ENCODE peak calls at places on chromosomes 12 and 14, in five cellular contexts. One of them, this sample, is unnamed.

GRCh38 chr12:75750950-75751349 is 239.5 kb upstream of the KRR1 start:
- DNase-seq in BE2C: no peak
- DNase-seq in PC-3: no peak
- DNase-seq in AG04449: peak
- DNase-seq in heart left ventricle: no peak
- DNase-seq in this sample: peak

GRCh38 chr14:64387232-64387737 is 868 bp upstream of the MTHFD1 start:
- DNase-seq in BE2C: no peak
- DNase-seq in PC-3: peak
- DNase-seq in AG04449: no peak
- DNase-seq in heart left ventricle: peak
- DNase-seq in this sample: peak

GRCh38 chr14:99603471-99603933 is 505 bp downstream of the CCDC85C start:
- DNase-seq in BE2C: peak
- DNase-seq in PC-3: peak
- DNase-seq in AG04449: no peak
- DNase-seq in heart left ventricle: no peak
- DNase-seq in this sample: no peak

GRCh38 chr12:19369691-19370148 is 69.6 kb upstream of the AEBP2 start:
- DNase-seq in BE2C: no peak
- DNase-seq in PC-3: peak
- DNase-seq in AG04449: no peak
- DNase-seq in heart left ventricle: no peak
- DNase-seq in this sample: peak

GRCh38 chr12:65631621-65632111 is 192.6 kb upstream of the HMGA2 start:
- DNase-seq in BE2C: no peak
- DNase-seq in PC-3: peak
- DNase-seq in AG04449: peak
- DNase-seq in heart left ventricle: no peak
- DNase-seq in this sample: peak

GRCh38 chr14:30034049-30034635 is 106.5 kb upstream of the PRKD1 start:
- DNase-seq in BE2C: no peak
- DNase-seq in PC-3: no peak
- DNase-seq in AG04449: no peak
- DNase-seq in heart left ventricle: no peak
- DNase-seq in this sample: peak

GRCh38 chr12:71958993-71959588 is 20.4 kb downstream of the TPH2 start:
- DNase-seq in BE2C: no peak
- DNase-seq in PC-3: no peak
- DNase-seq in AG04449: no peak
- DNase-seq in heart left ventricle: no peak
- DNase-seq in this sample: no peak

GRCh38 chr12:54725233-54725843 is 77.2 kb upstream of the DCD start:
- DNase-seq in BE2C: no peak
- DNase-seq in PC-3: peak
- DNase-seq in AG04449: no peak
- DNase-seq in heart left ventricle: no peak
- DNase-seq in this sample: no peak

GRCh38 chr12:67043771-67044170 is 225.4 kb upstream of the CAND1 start:
- DNase-seq in BE2C: no peak
- DNase-seq in PC-3: no peak
- DNase-seq in AG04449: no peak
- DNase-seq in heart left ventricle: no peak
- DNase-seq in this sample: no peak

GRCh38 chr12:47990351-47991105 is 13.7 kb downstream of the COL2A1 start:
- DNase-seq in BE2C: no peak
- DNase-seq in PC-3: no peak
- DNase-seq in AG04449: no peak
- DNase-seq in heart left ventricle: no peak
- DNase-seq in this sample: no peak

GRCh38 chr12:59452259-59452658 is 143.6 kb upstream of the SLC16A7 start:
- DNase-seq in BE2C: no peak
- DNase-seq in PC-3: peak
- DNase-seq in AG04449: peak
- DNase-seq in heart left ventricle: no peak
- DNase-seq in this sample: peak

GRCh38 chr12:50218386-50218785 is 51.2 kb upstream of the CERS5 start:
- DNase-seq in BE2C: no peak
- DNase-seq in PC-3: peak
- DNase-seq in AG04449: no peak
- DNase-seq in heart left ventricle: no peak
- DNase-seq in this sample: peak

GRCh38 chr12:5154091-5154490 is 110.4 kb downstream of the KCNA5 start:
- DNase-seq in BE2C: peak
- DNase-seq in PC-3: no peak
- DNase-seq in AG04449: no peak
- DNase-seq in heart left ventricle: no peak
- DNase-seq in this sample: no peak

GRCh38 chr12:2179953-2180736 is 127.4 kb downstream of the CACNA1C start:
- DNase-seq in BE2C: no peak
- DNase-seq in PC-3: peak
- DNase-seq in AG04449: peak
- DNase-seq in heart left ventricle: peak
- DNase-seq in this sample: peak

GRCh38 chr12:26698186-26698585 is 134.8 kb downstream of the ITPR2 start:
- DNase-seq in BE2C: no peak
- DNase-seq in PC-3: no peak
- DNase-seq in AG04449: no peak
- DNase-seq in heart left ventricle: no peak
- DNase-seq in this sample: no peak

GRCh38 chr12:26697217-26697616 is 135.8 kb downstream of the ITPR2 start:
- DNase-seq in BE2C: no peak
- DNase-seq in PC-3: no peak
- DNase-seq in AG04449: no peak
- DNase-seq in heart left ventricle: no peak
- DNase-seq in this sample: no peak

GRCh38 chr12:26696613-26697092 is 136.3 kb downstream of the ITPR2 start:
- DNase-seq in BE2C: no peak
- DNase-seq in PC-3: no peak
- DNase-seq in AG04449: no peak
- DNase-seq in heart left ventricle: no peak
- DNase-seq in this sample: no peak

GRCh38 chr12:26694402-26694801 is 138.6 kb downstream of the ITPR2 start:
- DNase-seq in BE2C: no peak
- DNase-seq in PC-3: no peak
- DNase-seq in AG04449: no peak
- DNase-seq in heart left ventricle: no peak
- DNase-seq in this sample: no peak

GRCh38 chr12:26696048-26696612 is 136.9 kb downstream of the ITPR2 start:
- DNase-seq in BE2C: no peak
- DNase-seq in PC-3: no peak
- DNase-seq in AG04449: no peak
- DNase-seq in heart left ventricle: no peak
- DNase-seq in this sample: no peak
- H3K4me3 ChIP-seq in BE2C: no peak
- H3K4me3 ChIP-seq in PC-3: no peak
- H3K4me3 ChIP-seq in AG04449: no peak
- H3K4me3 ChIP-seq in heart left ventricle: no peak
- H3K4me3 ChIP-seq in this sample: no peak

DNA sequence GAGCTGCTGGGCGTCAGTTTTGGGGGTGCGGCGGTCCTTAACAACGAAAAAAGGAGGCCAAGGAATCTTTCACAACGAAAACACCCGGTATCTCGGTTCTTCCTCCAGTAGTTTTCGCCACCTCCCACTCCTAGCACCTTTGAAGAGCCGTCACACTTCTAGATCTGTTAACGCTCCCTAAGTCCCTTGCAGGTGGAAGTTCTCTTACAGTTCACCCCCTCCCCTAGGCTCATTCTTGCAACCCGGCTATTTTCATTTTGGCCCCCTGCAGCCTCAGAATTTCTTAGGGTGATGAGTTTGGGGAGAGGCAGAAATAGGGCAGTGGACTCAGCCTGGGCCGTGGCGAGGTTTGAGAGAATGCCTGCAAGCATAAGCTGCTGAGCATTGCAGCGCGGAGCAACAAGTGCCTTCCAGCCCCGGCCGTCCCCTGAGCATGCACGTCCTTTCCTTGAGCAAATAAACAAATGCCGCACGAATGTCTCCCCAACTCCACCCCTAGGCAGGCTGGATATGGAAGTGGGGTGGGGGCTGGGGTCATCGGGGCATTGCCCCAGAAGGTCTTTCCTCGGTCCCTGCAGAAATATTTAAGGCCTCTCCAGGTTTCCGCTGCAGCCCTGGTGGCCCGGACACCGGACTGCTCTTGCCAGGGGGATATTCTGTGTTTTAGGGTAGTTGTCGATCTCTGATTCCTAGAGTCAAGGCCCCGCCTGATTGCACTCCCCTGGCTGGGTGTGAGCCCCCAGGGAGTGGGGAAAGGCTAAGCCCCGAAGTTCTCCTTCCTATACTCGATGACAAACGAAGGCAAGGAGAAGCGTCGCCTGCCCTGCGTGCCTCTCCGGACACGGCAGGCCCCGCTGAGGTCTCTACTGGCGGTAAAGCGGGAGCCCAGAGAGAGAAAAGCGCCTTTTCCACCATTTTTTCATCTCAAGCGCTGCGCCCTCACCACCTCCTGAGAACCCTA is 1.6 kb downstream of the RFX4 start:
- DNase-seq in BE2C: no peak
- DNase-seq in PC-3: no peak
- DNase-seq in AG04449: no peak
- DNase-seq in heart left ventricle: no peak
- DNase-seq in this sample: no peak
- H3K4me3 ChIP-seq in BE2C: no peak
- H3K4me3 ChIP-seq in PC-3: no peak
- H3K4me3 ChIP-seq in AG04449: no peak
- H3K4me3 ChIP-seq in heart left ventricle: no peak
- H3K4me3 ChIP-seq in this sample: no peak

DNA sequence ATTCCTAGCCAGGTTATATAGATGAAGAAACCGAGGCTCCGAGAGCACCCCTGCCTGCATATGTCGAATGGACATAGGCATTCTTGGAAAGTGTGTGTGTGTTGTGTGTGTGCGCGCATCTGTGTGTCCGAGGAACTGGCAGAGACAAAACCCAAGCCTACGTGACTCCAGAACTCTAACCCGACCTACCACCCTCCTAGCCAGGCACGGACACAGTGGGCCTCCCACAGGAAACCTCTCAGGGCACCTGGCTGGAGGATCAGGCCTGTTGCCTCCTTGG is 543 bp upstream of the PGF start:
- DNase-seq in BE2C: no peak
- DNase-seq in PC-3: no peak
- DNase-seq in AG04449: no peak
- DNase-seq in heart left ventricle: no peak
- DNase-seq in this sample: no peak
- H3K4me3 ChIP-seq in BE2C: peak
- H3K4me3 ChIP-seq in PC-3: no peak
- H3K4me3 ChIP-seq in AG04449: no peak
- H3K4me3 ChIP-seq in heart left ventricle: peak
- H3K4me3 ChIP-seq in this sample: peak

GRCh38 chr12:93713800-93714199 is 36.6 kb downstream of the CRADD start:
- DNase-seq in BE2C: no peak
- DNase-seq in PC-3: no peak
- DNase-seq in AG04449: no peak
- DNase-seq in heart left ventricle: no peak
- DNase-seq in this sample: no peak
- H3K4me3 ChIP-seq in BE2C: no peak
- H3K4me3 ChIP-seq in PC-3: no peak
- H3K4me3 ChIP-seq in AG04449: no peak
- H3K4me3 ChIP-seq in heart left ventricle: no peak
- H3K4me3 ChIP-seq in this sample: no peak

GRCh38 chr12:97756741-97757140 is 294.1 kb downstream of the RMST start:
- DNase-seq in BE2C: no peak
- DNase-seq in PC-3: no peak
- DNase-seq in AG04449: no peak
- DNase-seq in heart left ventricle: no peak
- DNase-seq in this sample: no peak

GRCh38 chr12:97758586-97758985 is 296.0 kb downstream of the RMST start:
- DNase-seq in BE2C: no peak
- DNase-seq in PC-3: no peak
- DNase-seq in AG04449: no peak
- DNase-seq in heart left ventricle: no peak
- DNase-seq in this sample: no peak

GRCh38 chr12:97756066-97756701 is 293.6 kb downstream of the RMST start:
- DNase-seq in BE2C: no peak
- DNase-seq in PC-3: no peak
- DNase-seq in AG04449: no peak
- DNase-seq in heart left ventricle: no peak
- DNase-seq in this sample: no peak

GRCh38 chr12:97757431-97758091 is 295.0 kb downstream of the RMST start:
- DNase-seq in BE2C: no peak
- DNase-seq in PC-3: no peak
- DNase-seq in AG04449: no peak
- DNase-seq in heart left ventricle: no peak
- DNase-seq in this sample: no peak

GRCh38 chr12:97758102-97758501 is 295.5 kb downstream of the RMST start:
- DNase-seq in BE2C: no peak
- DNase-seq in PC-3: no peak
- DNase-seq in AG04449: no peak
- DNase-seq in heart left ventricle: no peak
- DNase-seq in this sample: no peak
- H3K4me3 ChIP-seq in BE2C: no peak
- H3K4me3 ChIP-seq in PC-3: no peak
- H3K4me3 ChIP-seq in AG04449: no peak
- H3K4me3 ChIP-seq in heart left ventricle: no peak
- H3K4me3 ChIP-seq in this sample: no peak

GRCh38 chr14:104448321-104448720 is 131.2 kb upstream of the C14orf180 start:
- DNase-seq in BE2C: no peak
- DNase-seq in PC-3: no peak
- DNase-seq in AG04449: no peak
- DNase-seq in heart left ventricle: no peak
- DNase-seq in this sample: no peak
- H3K4me3 ChIP-seq in BE2C: no peak
- H3K4me3 ChIP-seq in PC-3: no peak
- H3K4me3 ChIP-seq in AG04449: no peak
- H3K4me3 ChIP-seq in heart left ventricle: no peak
- H3K4me3 ChIP-seq in this sample: no peak

This sample was measured in MG63.